ENCODE peak calls at places on chromosomes 13 and 19, in seven cellular contexts. Q, T, M, A, S, R and X are unnamed samples.

GRCh38 chr19:36041831-36042230 is 9.2 kb upstream of the CLIP3 start:
- DNase-seq in A (peak), R (peak), M (peak), T (peak), S (no peak), Q (no peak), X (no peak)

GRCh38 chr13:25659091-25659502 is 287.3 kb downstream of the ATP8A2 start:
- DNase-seq in T (no peak), Q (no peak), A (no peak), S (no peak), R (no peak), M (peak), X (no peak)

GRCh38 chr19:33279430-33280350 is 22.6 kb downstream of the CEBPA start:
- DNase-seq in R (no peak), S (no peak), A (no peak), Q (peak), M (no peak), T (no peak), X (no peak)

GRCh38 chr19:4357921-4358326 is 14.6 kb downstream of the MPND start:
- DNase-seq in A (no peak), T (no peak), Q (no peak), S (no peak), M (no peak), R (no peak), X (no peak)

GRCh38 chr19:7679017-7679720 is 1.5 kb upstream of the TRAPPC5 start:
- DNase-seq in A (no peak), R (no peak), Q (no peak), M (no peak), T (no peak), S (no peak), X (no peak)

GRCh38 chr19:49061445-49061844 is 3.2 kb downstream of the NTF4 start:
- DNase-seq in Q (no peak), A (no peak), S (no peak), T (no peak), M (no peak), R (no peak), X (no peak)

GRCh38 chr19:40810160-40810559 is 11.2 kb downstream of the EGLN2 start:
- DNase-seq in S (no peak), M (no peak), R (no peak), A (no peak), Q (no peak), T (no peak), X (no peak)

GRCh38 chr19:3723883-3724282 is 15.7 kb downstream of the TJP3 start:
- DNase-seq in A (no peak), M (no peak), Q (no peak), R (no peak), T (no peak), S (no peak), X (no peak)

GRCh38 chr13:51971520-51972426 is 39.5 kb downstream of the ATP7B start:
- DNase-seq in R (no peak), M (peak), A (no peak), T (no peak), Q (no peak), S (no peak), X (no peak)

GRCh38 chr13:31485651-31486051 is 253.7 kb upstream of the RXFP2 start:
- DNase-seq in M (no peak), A (no peak), S (no peak), R (peak), T (no peak), Q (no peak), X (no peak)

GRCh38 chr19:8451885-8452284 is 7.1 kb downstream of the HNRNPM start:
- DNase-seq in M (peak), R (peak), Q (no peak), T (no peak), S (no peak), A (no peak), X (no peak)

GRCh38 chr19:9018163-9018875 is 8.1 kb upstream of the MUC16 start:
- DNase-seq in A (no peak), S (no peak), R (no peak), Q (peak), M (no peak), T (no peak), X (no peak)

GRCh38 chr19:13974073-13974472 is 21.8 kb downstream of the DCAF15 start:
- DNase-seq in S (no peak), A (no peak), M (peak), Q (no peak), R (no peak), T (no peak), X (no peak)

GRCh38 chr13:59012731-59013130 is 1151.0 kb downstream of the DIAPH3 start:
- DNase-seq in T (no peak), M (no peak), A (no peak), R (no peak), Q (peak), S (no peak), X (no peak)

GRCh38 chr13:50843256-50844043 is at the start of gene DLEU7:
- DNase-seq in T (no peak), R (no peak), A (no peak), S (no peak), M (no peak), Q (peak), X (no peak)

GRCh38 chr13:53197424-53197823 is 168.8 kb downstream of the OLFM4 start:
- DNase-seq in T (no peak), M (no peak), S (no peak), Q (no peak), A (no peak), R (no peak), X (no peak)

GRCh38 chr13:38735655-38736440 is 49.0 kb downstream of the FREM2 start:
- DNase-seq in A (no peak), M (peak), S (no peak), R (no peak), T (no peak), Q (no peak), X (no peak)

GRCh38 chr19:51007488-51007887 is 6.1 kb upstream of the KLK8 start:
- DNase-seq in M (no peak), T (no peak), Q (no peak), R (no peak), S (no peak), A (no peak), X (no peak)

GRCh38 chr19:29679598-29680210 is 14.4 kb downstream of the PLEKHF1 start:
- DNase-seq in Q (peak), R (no peak), M (no peak), T (no peak), S (no peak), A (no peak), X (no peak)

GRCh38 chr19:55014714-55015113 is 23.4 kb downstream of the GP6 start:
- DNase-seq in A (no peak), S (no peak), T (no peak), M (no peak), R (no peak), Q (peak), X (no peak)

GRCh38 chr19:18503337-18503970 is 18.4 kb downstream of the ELL start:
- DNase-seq in Q (peak), A (no peak), S (no peak), R (no peak), M (no peak), T (no peak), X (no peak)

GRCh38 chr13:62293081-62293480 is 877.4 kb upstream of the PCDH20 start:
- DNase-seq in Q (no peak), M (peak), A (no peak), T (no peak), R (no peak), S (no peak), X (no peak)

GRCh38 chr13:50512602-50513527 is 330.6 kb downstream of the DLEU7 start:
- DNase-seq in Q (peak), S (peak), R (peak), M (peak), T (no peak), A (peak), X (peak)

GRCh38 chr19:49339364-49340068 is 4.3 kb downstream of the CD37 start:
- DNase-seq in A (peak), R (peak), T (peak), M (peak), Q (peak), S (peak), X (peak)

GRCh38 chr19:41939861-41940442 is 11.7 kb upstream of the ERFL start:
- DNase-seq in S (no peak), Q (no peak), A (no peak), R (peak), M (no peak), T (no peak), X (no peak)

GRCh38 chr19:41323023-41323422 is 13.1 kb downstream of the CCDC97 start:
- DNase-seq in Q (peak), A (peak), S (no peak), R (peak), T (no peak), M (no peak), X (no peak)

GRCh38 chr13:78247362-78247761 is 328.7 kb upstream of the EDNRB start:
- DNase-seq in Q (no peak), M (no peak), S (no peak), R (no peak), T (no peak), A (no peak), X (no peak)

GRCh38 chr19:23817519-23817918 is 58.8 kb upstream of the ZNF681 start:
- DNase-seq in A (no peak), M (peak), T (no peak), Q (no peak), S (no peak), R (peak), X (peak)

GRCh38 chr13:51453959-51454703 is 1.3 kb upstream of the INTS6 start:
- DNase-seq in R (peak), T (no peak), S (no peak), M (peak), A (peak), Q (no peak), X (no peak)